ENCODE peak calls at places on chromosomes 7 and 10, in nine cellular contexts. Y, U, D, S, W, M, H, Z and K are unnamed samples.

GRCh38 chr7:104848386-104848990 is 165.5 kb upstream of the KMT2E start:
- DNase-seq in W (peak), S (peak), U (peak), H (peak), M (no peak), Y (peak), Z (peak), D (peak), K (no peak)

GRCh38 chr10:105094048-105094447 is 453.0 kb downstream of the SORCS3 start:
- DNase-seq in U (no peak), D (no peak), S (no peak), Y (no peak), W (no peak), Z (no peak), H (no peak), M (no peak), K (no peak)

GRCh38 chr10:88278912-88279311 is 304.2 kb downstream of the RNLS start:
- DNase-seq in Y (no peak), Z (no peak), M (no peak), W (no peak), H (no peak), S (no peak), U (no peak), D (no peak), K (no peak)

GRCh38 chr10:132266594-132267161 is 41.1 kb downstream of the STK32C start:
- DNase-seq in M (peak), S (no peak), Y (no peak), H (no peak), Z (no peak), U (no peak), D (no peak), W (no peak), K (no peak)

GRCh38 chr7:7136857-7137309 is 45.5 kb upstream of the C1GALT1 start:
- DNase-seq in Z (no peak), W (no peak), H (no peak), M (no peak), S (no peak), D (no peak), Y (no peak), U (no peak), K (no peak)

GRCh38 chr10:88901610-88902327 is 21.7 kb downstream of the STAMBPL1 start:
- DNase-seq in M (no peak), H (no peak), Y (peak), W (no peak), S (no peak), D (peak), Z (no peak), U (no peak), K (no peak)

GRCh38 chr10:3761111-3761686 is 23.8 kb downstream of the KLF6 start:
- DNase-seq in W (no peak), Z (no peak), S (no peak), Y (peak), M (no peak), H (no peak), U (no peak), D (peak), K (no peak)

GRCh38 chr7:11831727-11832495 is at the start of gene THSD7A:
- DNase-seq in M (peak), H (no peak), Z (peak), S (peak), U (peak), Y (peak), W (peak), D (peak), K (no peak)

GRCh38 chr7:134044682-134045081 is 82.5 kb upstream of the LRGUK start:
- DNase-seq in M (no peak), W (no peak), D (no peak), Y (peak), U (no peak), S (no peak), Z (no peak), H (no peak), K (no peak)

GRCh38 chr10:17910144-17910789 is 41.5 kb upstream of the SLC39A12 start:
- DNase-seq in S (no peak), U (peak), Z (peak), Y (peak), W (peak), D (peak), M (no peak), H (peak), K (no peak)

GRCh38 chr7:155962191-155962967 is 150.1 kb upstream of the SHH start:
- DNase-seq in U (peak), M (no peak), H (peak), Y (no peak), S (no peak), D (peak), W (no peak), Z (peak), K (peak)

GRCh38 chr7:67484244-67484751 is 487.7 kb downstream of the TYW1 start:
- DNase-seq in H (peak), S (peak), Z (peak), M (peak), Y (peak), U (peak), W (peak), D (peak), K (no peak)

GRCh38 chr7:105849122-105849855 is 27.1 kb downstream of the ATXN7L1 start:
- DNase-seq in S (no peak), U (peak), Z (peak), H (no peak), M (no peak), Y (peak), W (no peak), D (peak), K (no peak)

GRCh38 chr10:129658673-129659072 is 191.6 kb downstream of the MGMT start:
- DNase-seq in M (no peak), S (peak), W (no peak), Y (no peak), H (no peak), U (no peak), Z (peak), D (no peak), K (no peak)

GRCh38 chr10:97869091-97870042 is 19.7 kb downstream of the GOLGA7B start:
- DNase-seq in D (peak), Y (peak), U (peak), S (peak), M (peak), Z (peak), H (peak), W (peak), K (peak)